ENCODE peak calls at places on chromosomes 13 and 19, in four cellular contexts. U is SK-N-SH, T is DND-41, W is cardiac muscle cell. G is an unnamed sample. For H3K4me1, the result is how much of the 10 kb centered on the place peaks cover.

GRCh38 chr13:108760129-108760528 is 130.7 kb downstream of the MYO16 start:
- DNase-seq in W (no peak), T (no peak), U (no peak), G (no peak)

GRCh38 chr19:28641395-28641794 is 571.6 kb downstream of the UQCRFS1 start:
- DNase-seq in U (no peak), T (no peak), W (no peak), G (no peak)

GRCh38 chr13:41018583-41018909 is 570 bp downstream of the ELF1 start:
- DNase-seq in T (no peak), W (no peak), U (no peak), G (no peak)

GRCh38 chr13:42041684-42042035 is 6.8 kb upstream of the DGKH start:
- DNase-seq in U (peak), W (peak), T (no peak), G (peak)

GRCh38 chr19:31185261-31185660 is 164.0 kb downstream of the TSHZ3 start:
- DNase-seq in W (no peak), U (no peak), T (no peak), G (no peak)

GRCh38 chr19:7811989-7812388 is 18.0 kb upstream of the EVI5L start:
- DNase-seq in W (no peak), U (no peak), T (no peak), G (no peak)

GRCh38 chr13:114047358-114047881 is 73.5 kb upstream of the C13orf46 start:
- DNase-seq in U (no peak), T (no peak), W (no peak), G (no peak)

GRCh38 chr19:48633148-48634035 is 3.8 kb downstream of the DBP start:
- DNase-seq in U (no peak), W (no peak), T (peak), G (no peak)

GRCh38 chr13:20416223-20416622 is 109.4 kb downstream of the CRYL1 start:
- DNase-seq in W (no peak), T (no peak), U (no peak), G (no peak)

DNA sequence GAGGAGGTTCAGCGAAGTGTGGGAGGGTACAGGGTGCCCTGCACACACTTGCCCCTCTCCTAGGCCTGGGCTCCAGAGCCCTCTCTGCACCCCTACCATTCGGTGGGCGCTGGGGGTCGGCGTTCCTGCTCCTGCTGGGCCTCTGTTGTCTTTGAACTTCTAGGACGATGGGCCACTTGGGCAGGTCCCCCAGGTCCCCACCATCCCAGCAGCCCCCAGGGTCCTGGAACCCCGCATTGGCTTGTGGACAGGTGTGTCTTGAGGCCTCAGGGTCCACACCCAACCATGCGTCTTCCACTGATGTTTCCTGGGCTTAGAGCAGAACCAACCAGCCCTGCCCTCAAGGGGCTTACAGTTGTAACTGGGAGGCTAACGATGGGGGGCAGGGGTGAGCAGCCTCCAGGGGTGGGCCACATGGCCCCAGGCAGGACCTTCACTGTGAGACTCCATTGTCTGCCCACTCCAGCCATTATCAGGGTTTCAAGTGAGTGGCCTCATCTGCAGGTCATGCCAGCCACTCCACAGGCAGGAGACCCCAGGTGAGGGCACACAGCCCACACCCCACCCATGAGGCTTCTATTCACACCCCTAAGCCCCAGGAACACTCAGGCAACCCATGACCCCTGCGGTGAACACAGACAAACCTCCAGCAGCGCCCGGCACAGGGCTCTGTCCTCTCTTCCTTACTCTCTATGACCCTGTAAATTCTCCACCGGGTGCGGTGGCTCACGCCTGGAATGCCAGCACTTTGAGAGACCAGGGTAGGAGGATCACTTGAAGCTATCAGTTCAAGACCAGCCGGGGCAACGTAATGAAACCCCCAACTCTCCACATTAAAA is 2.0 kb upstream of the KLF16 start:
- DNase-seq in W (no peak), U (no peak), T (no peak), G (peak)
- H3K4me3 ChIP-seq in W (no peak), U (peak), T (peak), G (peak)

DNA sequence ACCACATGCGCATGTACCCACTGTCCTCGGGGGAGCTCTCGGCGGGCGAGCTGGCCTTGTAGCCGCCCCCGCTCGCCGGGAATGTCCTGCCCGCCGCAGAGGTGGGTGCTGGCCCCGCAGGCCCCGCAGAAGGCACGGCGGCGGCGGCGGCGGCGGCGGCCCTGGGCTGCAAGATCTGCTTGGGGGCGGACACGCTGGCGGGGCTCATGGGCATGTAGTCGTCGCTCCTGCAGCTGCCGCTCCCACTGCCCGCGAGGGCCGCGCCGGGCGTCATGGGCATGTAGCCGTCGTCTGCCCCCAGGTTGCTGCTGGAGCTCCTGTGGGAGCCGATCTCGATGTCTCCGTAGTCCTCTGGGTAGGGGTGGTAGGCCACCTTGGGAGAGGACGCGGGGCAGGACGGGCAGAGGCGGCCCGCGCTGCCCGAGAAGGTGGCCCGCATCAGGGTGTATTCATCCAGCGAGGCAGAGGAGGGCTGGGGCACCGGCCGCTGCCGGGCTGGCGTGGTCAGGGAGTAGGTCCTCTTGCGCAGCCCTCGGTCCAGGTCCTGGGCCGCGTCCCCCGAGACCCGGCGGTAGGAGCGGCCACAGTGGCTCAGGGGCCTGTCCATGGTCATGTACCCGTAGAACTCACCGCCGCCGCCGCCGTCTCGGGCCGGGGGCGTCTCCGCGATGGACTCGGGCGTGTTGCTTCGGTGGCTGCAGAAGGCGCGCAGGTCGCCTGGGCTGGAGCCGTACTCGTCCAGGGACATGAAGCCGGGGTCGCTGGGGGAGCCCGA is 2.4 kb downstream of the IRS2 start:
- DNase-seq in W (no peak), T (no peak), U (peak), G (peak)
- H3K4me1 ChIP-seq in W (under half), T (under half), U (under half), G (under half)

DNA sequence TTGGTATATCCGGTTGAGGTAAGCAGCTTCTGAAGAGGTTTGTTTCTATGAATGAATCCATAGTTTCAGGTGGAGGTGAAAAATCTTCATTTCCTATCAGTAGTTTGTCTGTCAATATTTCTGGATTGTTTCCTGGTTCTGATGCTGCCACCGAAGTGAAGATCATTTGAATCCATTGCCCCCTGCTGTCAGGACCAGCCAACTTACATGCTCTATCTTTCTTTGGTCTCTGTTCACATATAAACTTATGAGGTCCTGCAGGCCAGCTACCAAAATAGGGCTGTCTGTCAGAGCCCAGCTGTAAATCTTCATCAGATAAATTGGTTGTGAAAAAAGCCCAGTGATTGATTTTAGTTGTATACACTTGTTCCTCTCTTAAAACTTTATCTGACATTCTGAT is 15.2 kb upstream of the N4BP2L1 start:
- DNase-seq in W (peak), T (peak), U (peak), G (peak)
- TF ChIP-seq CTCF in W (peak), T (peak), U (peak), G (peak)

DNA sequence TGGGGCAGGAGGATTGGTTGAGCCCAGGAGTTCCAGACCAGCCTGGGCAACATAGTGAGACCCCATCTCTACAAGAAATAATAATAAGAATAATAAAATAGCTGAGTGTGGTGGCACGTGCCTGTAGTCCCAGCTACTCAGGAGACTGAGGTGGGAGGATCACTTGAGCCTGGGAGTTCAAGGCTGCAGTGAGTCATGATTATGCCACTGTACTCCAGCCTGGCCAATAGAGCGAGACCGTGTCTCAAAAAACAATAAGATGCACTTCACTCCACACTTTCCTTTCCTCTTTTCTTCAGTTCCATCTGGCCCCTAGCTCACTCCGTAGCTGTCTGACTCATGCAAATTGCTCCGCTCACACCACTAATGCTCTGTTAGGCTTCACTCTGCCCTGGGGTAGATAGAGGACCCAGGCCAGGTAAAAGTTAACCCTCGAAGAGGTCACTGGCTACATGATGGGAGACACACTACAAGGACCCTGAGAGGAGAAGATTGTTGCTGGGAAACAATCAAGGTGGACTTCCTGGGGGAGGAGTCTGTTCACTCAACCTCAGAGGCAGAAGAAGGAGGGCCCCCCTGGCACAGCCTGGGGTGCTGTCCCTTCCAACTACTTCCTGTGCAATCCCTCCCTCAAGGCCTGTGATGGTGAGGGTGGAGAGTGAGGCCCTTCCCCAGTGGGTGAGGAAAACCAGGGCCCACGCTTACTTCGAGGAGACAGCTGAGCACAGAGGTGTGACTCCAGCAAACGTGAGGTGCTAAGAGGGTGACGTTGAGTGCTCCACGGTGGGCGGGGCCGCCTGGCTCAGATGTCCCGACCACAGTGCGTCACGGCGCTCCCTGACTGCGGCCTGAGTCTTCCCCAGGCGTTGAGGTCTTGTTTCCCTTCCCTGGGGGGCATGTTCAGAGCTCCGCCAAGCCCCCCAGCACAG is 8.8 kb upstream of the TNFSF9 start:
- DNase-seq in W (no peak), U (no peak), T (peak), G (no peak)
- H3K4me3 ChIP-seq in W (no peak), U (no peak), T (no peak), G (no peak)

DNA sequence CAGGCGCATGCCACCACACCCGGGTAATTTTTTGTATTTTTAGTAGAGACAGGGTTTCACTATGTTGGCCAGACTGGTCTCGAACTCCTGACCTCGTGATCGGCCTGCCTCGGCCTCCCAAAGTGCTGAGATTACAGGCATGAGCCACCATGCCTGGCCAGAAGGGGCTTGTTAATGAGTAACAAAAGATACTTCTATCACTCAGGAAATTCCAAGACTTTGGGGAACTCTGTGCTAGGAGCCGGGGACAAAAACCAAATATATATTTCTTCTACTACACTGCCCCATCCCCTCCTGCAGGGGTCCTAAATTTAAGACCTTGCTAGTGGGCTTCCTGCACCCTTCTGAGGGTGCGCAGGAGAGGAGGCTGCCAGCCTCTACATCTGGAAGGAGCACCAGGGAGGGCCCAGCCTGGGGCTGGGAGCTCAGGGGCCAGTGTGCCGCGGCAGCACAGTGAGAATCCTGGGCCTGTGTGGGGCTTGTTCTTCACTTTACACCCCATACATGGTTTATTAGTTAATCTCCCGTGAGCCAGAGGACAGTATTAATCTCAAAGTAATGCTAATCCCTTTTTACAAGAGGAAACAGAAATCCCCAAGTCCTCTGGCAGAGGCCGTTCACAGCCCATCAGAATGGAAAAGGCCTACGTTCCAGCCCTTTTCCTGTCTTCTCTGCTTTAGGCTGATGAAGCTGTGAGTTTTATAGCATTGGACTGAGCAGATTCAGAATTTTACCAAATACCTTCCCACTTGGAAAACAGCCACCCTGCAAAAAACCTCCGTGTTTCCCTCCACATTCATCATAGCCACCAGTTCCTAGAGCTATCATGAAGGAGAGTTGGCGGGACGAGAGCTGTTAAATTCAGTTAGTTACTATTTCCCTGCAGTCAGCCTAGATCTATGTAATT is 44.4 kb upstream of the NPAS1 start:
- DNase-seq in W (no peak), U (no peak), T (no peak), G (no peak)
- H3K4me1 ChIP-seq in W (under half), U (under half), T (under half), G (under half)

GRCh38 chr13:29487466-29488454 is 107.7 kb downstream of the SLC7A1 start:
- DNase-seq in U (no peak), T (no peak), W (no peak), G (no peak)
- TF ChIP-seq CTCF in U (no peak), T (no peak), W (no peak), G (no peak)

GRCh38 chr13:66994498-66995365 is 235.4 kb downstream of the PCDH9 start:
- DNase-seq in W (no peak), U (no peak), T (no peak), G (peak)

GRCh38 chr13:66992683-66993082 is 237.5 kb downstream of the PCDH9 start:
- DNase-seq in T (no peak), W (no peak), U (no peak), G (no peak)

GRCh38 chr13:66995366-66995663 is 234.8 kb downstream of the PCDH9 start:
- DNase-seq in T (peak), W (no peak), U (no peak), G (no peak)

GRCh38 chr13:66992183-66992582 is 238.0 kb downstream of the PCDH9 start:
- DNase-seq in T (no peak), W (peak), U (no peak), G (no peak)

DNA sequence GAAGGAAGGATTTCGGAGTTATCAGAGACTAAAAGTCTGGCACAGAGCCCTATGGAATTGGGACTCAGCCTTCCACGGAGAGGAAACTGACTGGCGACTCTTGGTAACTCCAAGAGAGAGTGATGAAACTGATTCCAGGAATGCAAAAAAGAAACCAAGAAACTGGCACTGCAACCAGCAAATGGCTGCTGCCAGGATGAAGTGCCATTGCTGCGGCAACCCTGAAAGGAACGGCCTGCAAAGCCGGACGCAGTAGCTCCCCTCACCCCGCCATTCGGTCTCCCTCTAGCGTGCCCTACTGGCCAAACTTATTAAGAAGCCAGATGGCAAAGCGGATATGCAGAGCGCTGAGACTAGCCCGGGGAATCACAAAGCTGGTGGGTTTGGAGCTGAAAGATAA is 236.0 kb downstream of the PCDH9 start:
- DNase-seq in W (peak), U (peak), T (peak), G (peak)
- H3K4me3 ChIP-seq in W (no peak), U (no peak), T (no peak), G (peak)

G was measured in BE2C.